ENCODE peak calls at places on chromosomes 13 and 19, in nine cellular contexts. G, N, F, Q, S, V, T, X and E are unnamed samples.

GRCh38 chr13:48318014-48318713 is 14.6 kb downstream of the RB1 start:
- DNase-seq in N (no peak), X (no peak), S (peak; percentile 8), F (no peak), V (no peak), Q (peak; percentile 44), T (no peak), G (no peak), E (no peak)

GRCh38 chr13:39676315-39676876 is 20.9 kb downstream of the COG6 start:
- DNase-seq in V (no peak), T (peak; percentile 77), N (peak; percentile 20), S (peak; percentile 82), Q (no peak), F (peak; percentile 47), G (no peak), X (peak; percentile 36), E (no peak)

GRCh38 chr13:34901577-34901976 is 40.5 kb upstream of the NBEA start:
- DNase-seq in V (no peak), Q (no peak), F (no peak), S (no peak), N (no peak), T (peak; percentile 43), G (no peak), X (no peak), E (no peak)

GRCh38 chr19:12777217-12778019 is 2.1 kb upstream of the HOOK2 start:
- DNase-seq in V (peak; percentile 58), G (peak; percentile 77), S (peak; percentile 80), F (peak; percentile 72), Q (peak; percentile 86), T (peak; percentile 77), X (peak; percentile 83), N (peak; percentile 73), E (peak; percentile 71)

GRCh38 chr19:48806818-48807589 is 3.8 kb downstream of the BCAT2 start:
- DNase-seq in X (peak; percentile 33), S (peak; percentile 60), Q (peak; percentile 88), V (no peak), T (peak; percentile 41), N (peak; percentile 34), F (no peak), G (no peak), E (no peak)

GRCh38 chr19:29858621-29859020 is 46.8 kb downstream of the CCNE1 start:
- DNase-seq in F (no peak), T (no peak), Q (no peak), N (no peak), S (no peak), X (no peak), G (no peak), V (no peak), E (no peak)

GRCh38 chr19:52138614-52139290 is 986 bp downstream of the ZNF616 start:
- DNase-seq in T (peak; percentile 57), V (no peak), F (peak; percentile 1), N (no peak), S (no peak), X (peak; percentile 58), G (no peak), Q (peak; percentile 50), E (peak; percentile 0)

GRCh38 chr19:1495799-1496713 is 5.1 kb downstream of the REEP6 start:
- DNase-seq in F (no peak), G (no peak), N (no peak), V (no peak), T (no peak), Q (no peak), S (no peak), X (no peak), E (no peak)

GRCh38 chr13:51005566-51005965 is 96.0 kb downstream of the RNASEH2B start:
- DNase-seq in V (no peak), Q (no peak), T (no peak), F (no peak), X (no peak), S (no peak), N (no peak), G (no peak), E (no peak)

GRCh38 chr13:25249001-25249543 is 38.2 kb downstream of the MTMR6 start:
- DNase-seq in V (no peak), Q (no peak), N (no peak), T (peak; percentile 86), F (no peak), G (no peak), X (peak; percentile 3), S (peak; percentile 56), E (no peak)

GRCh38 chr19:4970558-4971423 is 1.9 kb downstream of the KDM4B start:
- DNase-seq in G (no peak), X (peak; percentile 38), S (peak; percentile 37), N (no peak), V (no peak), Q (peak; percentile 61), F (peak; percentile 12), T (peak; percentile 63), E (no peak)

GRCh38 chr13:25733061-25733491 is 318.7 kb downstream of the SHISA2 start:
- DNase-seq in S (peak; percentile 41), T (no peak), N (no peak), V (no peak), G (no peak), F (peak; percentile 2), Q (no peak), X (no peak), E (no peak)

GRCh38 chr13:40221460-40222201 is 444.8 kb downstream of the FOXO1 start:
- DNase-seq in S (peak; percentile 77), Q (no peak), X (no peak), N (peak; percentile 18), F (no peak), G (no peak), T (no peak), V (peak; percentile 63), E (no peak)

GRCh38 chr13:32849369-32849768 is 166.9 kb upstream of the KL start:
- DNase-seq in S (no peak), T (no peak), F (no peak), X (no peak), G (no peak), V (no peak), Q (no peak), N (no peak), E (no peak)

GRCh38 chr19:19606021-19606420 is 12.5 kb downstream of the PBX4 start:
- DNase-seq in S (no peak), X (peak; percentile 20), T (no peak), F (peak; percentile 95), V (peak; percentile 53), N (peak; percentile 64), Q (peak; percentile 79), G (no peak), E (no peak)

GRCh38 chr13:94020833-94021232 is 458.6 kb downstream of the DCT start:
- DNase-seq in V (no peak), Q (no peak), N (no peak), G (no peak), S (peak; percentile 48), F (no peak), X (no peak), T (no peak), E (no peak)

GRCh38 chr19:1113278-1113985 is 9.6 kb downstream of the GPX4 start:
- DNase-seq in T (peak; percentile 44), X (peak; percentile 39), N (peak; percentile 73), V (peak; percentile 50), F (peak; percentile 58), G (peak; percentile 74), Q (peak; percentile 98), S (peak; percentile 93), E (peak; percentile 81)

GRCh38 chr13:37211542-37211941 is 106.1 kb upstream of the CSNK1A1L start:
- DNase-seq in Q (no peak), S (no peak), X (no peak), N (no peak), V (no peak), G (no peak), T (no peak), F (no peak), E (no peak)

GRCh38 chr19:27765912-27766725 is 1446.8 kb downstream of the UQCRFS1 start:
- DNase-seq in N (no peak), G (no peak), T (peak; percentile 28), S (no peak), F (no peak), Q (no peak), V (no peak), X (no peak), E (no peak)

GRCh38 chr13:77985866-77986636 is 67.4 kb upstream of the EDNRB start:
- DNase-seq in S (peak; percentile 36), Q (no peak), V (no peak), N (no peak), F (no peak), G (no peak), X (no peak), T (no peak), E (no peak)

GRCh38 chr13:109784590-109785140 is 1.7 kb downstream of the IRS2 start:
- DNase-seq in X (peak; percentile 64), S (peak; percentile 76), N (peak; percentile 46), V (peak; percentile 7), F (no peak), T (peak; percentile 71), Q (peak; percentile 89), G (no peak), E (peak; percentile 45)

GRCh38 chr19:28705008-28705407 is 507.9 kb downstream of the UQCRFS1 start:
- DNase-seq in G (no peak), X (no peak), V (no peak), N (no peak), S (peak; percentile 95), T (peak; percentile 9), F (peak; percentile 41), Q (no peak), E (no peak)

GRCh38 chr19:6481541-6482342 is at the start of gene DENND1C:
- DNase-seq in V (peak; percentile 45), T (no peak), N (peak; percentile 43), X (no peak), S (peak; percentile 16), G (peak; percentile 54), Q (no peak), F (no peak), E (peak; percentile 24)

GRCh38 chr13:99859178-99860177 is 112.1 kb downstream of the ZIC5 start:
- DNase-seq in V (no peak), N (no peak), Q (no peak), X (peak; percentile 19), S (no peak), F (no peak), T (peak; percentile 98), G (no peak), E (no peak)

GRCh38 chr13:38542601-38543000 is 144.3 kb upstream of the FREM2 start:
- DNase-seq in X (no peak), G (no peak), S (no peak), T (no peak), Q (no peak), N (no peak), V (no peak), F (peak; percentile 5), E (no peak)

GRCh38 chr19:33110201-33110910 is 21.6 kb upstream of the WDR88 start:
- DNase-seq in N (no peak), Q (no peak), S (peak; percentile 87), F (no peak), T (no peak), X (no peak), V (no peak), G (no peak), E (no peak)

GRCh38 chr13:20773194-20774080 is at the start of gene EEF1AKMT1:
- DNase-seq in T (peak; percentile 87), S (peak; percentile 93), Q (peak; percentile 96), N (peak; percentile 89), V (peak; percentile 83), G (peak; percentile 94), F (peak; percentile 95), X (peak; percentile 89), E (peak; percentile 88)

GRCh38 chr19:5978606-5979552 is 939 bp upstream of the RANBP3 start:
- DNase-seq in X (no peak), T (no peak), G (no peak), Q (no peak), N (no peak), F (no peak), V (no peak), S (no peak), E (no peak)

GRCh38 chr13:80361883-80362327 is 21.0 kb upstream of the SPRY2 start:
- DNase-seq in V (no peak), N (no peak), X (peak; percentile 13), Q (no peak), S (no peak), T (peak; percentile 63), G (no peak), F (no peak), E (no peak)

GRCh38 chr19:52191951-52192350 is 2.1 kb downstream of the PPP2R1A start:
- DNase-seq in V (no peak), N (no peak), Q (no peak), G (no peak), X (no peak), S (peak; percentile 18), T (no peak), F (no peak), E (no peak)

GRCh38 chr19:3785464-3785937 is 680 bp downstream of the MATK start:
- DNase-seq in F (no peak), N (no peak), G (no peak), Q (no peak), S (no peak), X (peak; percentile 31), T (no peak), V (no peak), E (no peak)